ENCODE peak calls at places on chromosomes 12 and 14, in six cellular contexts. One of them, this sample, is unnamed.

GRCh38 chr12:18706798-18707197 is 31.0 kb downstream of the PLCZ1 start:
- DNase-seq in cardiac muscle cell: peak
- DNase-seq in A549: no peak
- DNase-seq in stomach: no peak
- DNase-seq in psoas muscle: no peak
- DNase-seq in brain microvascular endothelial cell: no peak
- DNase-seq in this sample: no peak

GRCh38 chr12:50089730-50090129 is 4.6 kb downstream of the SMARCD1 start:
- DNase-seq in cardiac muscle cell: no peak
- DNase-seq in A549: no peak
- DNase-seq in stomach: no peak
- DNase-seq in psoas muscle: no peak
- DNase-seq in brain microvascular endothelial cell: no peak
- DNase-seq in this sample: no peak

GRCh38 chr14:33404054-33404453 is 465.4 kb downstream of the NPAS3 start:
- DNase-seq in cardiac muscle cell: peak
- DNase-seq in A549: no peak
- DNase-seq in stomach: no peak
- DNase-seq in psoas muscle: no peak
- DNase-seq in brain microvascular endothelial cell: peak
- DNase-seq in this sample: peak

GRCh38 chr14:80636071-80636470 is 305.5 kb downstream of the CEP128 start:
- DNase-seq in cardiac muscle cell: peak
- DNase-seq in A549: no peak
- DNase-seq in stomach: no peak
- DNase-seq in psoas muscle: no peak
- DNase-seq in brain microvascular endothelial cell: peak
- DNase-seq in this sample: no peak

GRCh38 chr14:77105554-77105953 is 7.5 kb downstream of the CIPC start:
- DNase-seq in cardiac muscle cell: no peak
- DNase-seq in A549: no peak
- DNase-seq in stomach: no peak
- DNase-seq in psoas muscle: no peak
- DNase-seq in brain microvascular endothelial cell: no peak
- DNase-seq in this sample: no peak

GRCh38 chr12:118103601-118104382 is at the start of gene VSIG10:
- DNase-seq in cardiac muscle cell: peak
- DNase-seq in A549: peak
- DNase-seq in stomach: peak
- DNase-seq in psoas muscle: peak
- DNase-seq in brain microvascular endothelial cell: no peak
- DNase-seq in this sample: peak

GRCh38 chr12:9163392-9163791 is 44.8 kb downstream of the PZP start:
- DNase-seq in cardiac muscle cell: no peak
- DNase-seq in A549: no peak
- DNase-seq in stomach: no peak
- DNase-seq in psoas muscle: no peak
- DNase-seq in brain microvascular endothelial cell: no peak
- DNase-seq in this sample: no peak

GRCh38 chr12:45688188-45688587 is 41.3 kb upstream of the ARID2 start:
- DNase-seq in cardiac muscle cell: no peak
- DNase-seq in A549: no peak
- DNase-seq in stomach: no peak
- DNase-seq in psoas muscle: no peak
- DNase-seq in brain microvascular endothelial cell: no peak
- DNase-seq in this sample: no peak

GRCh38 chr14:61145903-61146411 is 135.2 kb downstream of the TMEM30B start:
- DNase-seq in cardiac muscle cell: peak
- DNase-seq in A549: no peak
- DNase-seq in stomach: no peak
- DNase-seq in psoas muscle: no peak
- DNase-seq in brain microvascular endothelial cell: peak
- DNase-seq in this sample: no peak

GRCh38 chr14:94602722-94603121 is 9.5 kb upstream of the SERPINA3 start:
- DNase-seq in cardiac muscle cell: no peak
- DNase-seq in A549: no peak
- DNase-seq in stomach: no peak
- DNase-seq in psoas muscle: no peak
- DNase-seq in brain microvascular endothelial cell: no peak
- DNase-seq in this sample: no peak
- H3K27ac ChIP-seq in cardiac muscle cell: no peak
- H3K27ac ChIP-seq in A549: peak
- H3K27ac ChIP-seq in stomach: peak
- H3K27ac ChIP-seq in psoas muscle: no peak
- H3K27ac ChIP-seq in brain microvascular endothelial cell: no peak
- H3K27ac ChIP-seq in this sample: peak

GRCh38 chr12:20601668-20602280 is 93.4 kb upstream of the SLCO1C1 start:
- DNase-seq in cardiac muscle cell: peak
- DNase-seq in A549: peak
- DNase-seq in stomach: no peak
- DNase-seq in psoas muscle: no peak
- DNase-seq in brain microvascular endothelial cell: no peak
- DNase-seq in this sample: peak
- H3K27ac ChIP-seq in cardiac muscle cell: no peak
- H3K27ac ChIP-seq in A549: peak
- H3K27ac ChIP-seq in stomach: peak
- H3K27ac ChIP-seq in psoas muscle: no peak
- H3K27ac ChIP-seq in brain microvascular endothelial cell: peak
- H3K27ac ChIP-seq in this sample: no peak

GRCh38 chr12:2616763-2617162 is 178.0 kb upstream of the FKBP4 start:
- DNase-seq in cardiac muscle cell: no peak
- DNase-seq in A549: no peak
- DNase-seq in stomach: no peak
- DNase-seq in psoas muscle: no peak
- DNase-seq in brain microvascular endothelial cell: no peak
- DNase-seq in this sample: no peak
- H3K27ac ChIP-seq in cardiac muscle cell: no peak
- H3K27ac ChIP-seq in A549: no peak
- H3K27ac ChIP-seq in stomach: no peak
- H3K27ac ChIP-seq in psoas muscle: no peak
- H3K27ac ChIP-seq in brain microvascular endothelial cell: no peak
- H3K27ac ChIP-seq in this sample: no peak

GRCh38 chr12:125097427-125097826 is 32.2 kb downstream of the AACS start:
- DNase-seq in cardiac muscle cell: no peak
- DNase-seq in A549: no peak
- DNase-seq in stomach: no peak
- DNase-seq in psoas muscle: no peak
- DNase-seq in brain microvascular endothelial cell: no peak
- DNase-seq in this sample: no peak

GRCh38 chr12:125096894-125097293 is 31.7 kb downstream of the AACS start:
- DNase-seq in cardiac muscle cell: no peak
- DNase-seq in A549: no peak
- DNase-seq in stomach: no peak
- DNase-seq in psoas muscle: no peak
- DNase-seq in brain microvascular endothelial cell: no peak
- DNase-seq in this sample: no peak

GRCh38 chr12:125098676-125099406 is 33.6 kb downstream of the AACS start:
- DNase-seq in cardiac muscle cell: no peak
- DNase-seq in A549: no peak
- DNase-seq in stomach: no peak
- DNase-seq in psoas muscle: no peak
- DNase-seq in brain microvascular endothelial cell: no peak
- DNase-seq in this sample: no peak

GRCh38 chr12:125099407-125099779 is 34.2 kb downstream of the AACS start:
- DNase-seq in cardiac muscle cell: no peak
- DNase-seq in A549: no peak
- DNase-seq in stomach: no peak
- DNase-seq in psoas muscle: no peak
- DNase-seq in brain microvascular endothelial cell: no peak
- DNase-seq in this sample: no peak

DNA sequence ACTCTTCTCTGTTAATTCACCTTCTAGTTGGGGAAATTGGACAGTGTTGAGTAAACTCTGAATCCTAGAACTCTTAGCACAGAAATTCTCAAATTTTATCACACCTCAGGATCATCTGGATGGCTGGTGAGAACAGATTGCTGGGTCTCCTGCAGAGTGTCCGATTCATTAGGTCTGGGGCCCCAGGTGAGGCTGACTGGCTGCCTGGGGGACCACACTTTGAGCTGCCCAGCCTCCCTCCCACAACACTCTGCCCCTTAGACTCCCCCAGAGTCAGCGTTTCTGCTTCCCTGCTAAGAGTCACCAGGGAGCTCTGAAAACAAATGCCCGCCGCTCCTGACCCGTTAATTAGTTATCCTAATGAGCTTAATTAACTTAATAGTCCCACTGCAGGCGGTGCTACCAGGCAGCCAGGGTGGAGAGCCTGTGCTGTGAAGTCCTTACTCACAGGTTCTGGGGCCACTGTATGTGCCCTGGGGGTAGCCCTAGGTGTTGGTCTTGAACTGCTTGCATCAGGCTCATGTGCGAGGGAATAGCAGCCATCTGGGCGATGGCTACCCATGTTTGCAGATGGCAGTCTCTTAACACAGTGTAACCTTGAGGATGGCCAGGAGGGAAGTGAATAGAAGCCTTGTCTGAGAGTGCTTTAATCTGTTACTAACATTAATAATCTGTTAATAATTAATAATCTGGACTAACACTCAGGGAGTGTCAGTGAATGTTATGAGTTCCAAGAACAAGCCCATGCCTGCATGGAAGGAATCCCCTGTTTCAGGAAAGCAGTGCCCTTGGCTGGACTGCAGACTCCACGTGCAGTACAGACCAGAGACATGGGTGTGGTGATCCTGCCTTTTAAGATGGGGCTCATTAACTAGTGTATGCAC is 35.6 kb downstream of the AACS start:
- DNase-seq in cardiac muscle cell: no peak
- DNase-seq in A549: peak
- DNase-seq in stomach: no peak
- DNase-seq in psoas muscle: no peak
- DNase-seq in brain microvascular endothelial cell: no peak
- DNase-seq in this sample: no peak
- H3K27ac ChIP-seq in cardiac muscle cell: no peak
- H3K27ac ChIP-seq in A549: peak
- H3K27ac ChIP-seq in stomach: no peak
- H3K27ac ChIP-seq in psoas muscle: no peak
- H3K27ac ChIP-seq in brain microvascular endothelial cell: no peak
- H3K27ac ChIP-seq in this sample: peak

GRCh38 chr12:122508163-122508562 is 7.4 kb upstream of the ZCCHC8 start:
- DNase-seq in cardiac muscle cell: no peak
- DNase-seq in A549: no peak
- DNase-seq in stomach: no peak
- DNase-seq in psoas muscle: no peak
- DNase-seq in brain microvascular endothelial cell: no peak
- DNase-seq in this sample: no peak
- H3K27ac ChIP-seq in cardiac muscle cell: no peak
- H3K27ac ChIP-seq in A549: no peak
- H3K27ac ChIP-seq in stomach: no peak
- H3K27ac ChIP-seq in psoas muscle: no peak
- H3K27ac ChIP-seq in brain microvascular endothelial cell: no peak
- H3K27ac ChIP-seq in this sample: no peak

DNA sequence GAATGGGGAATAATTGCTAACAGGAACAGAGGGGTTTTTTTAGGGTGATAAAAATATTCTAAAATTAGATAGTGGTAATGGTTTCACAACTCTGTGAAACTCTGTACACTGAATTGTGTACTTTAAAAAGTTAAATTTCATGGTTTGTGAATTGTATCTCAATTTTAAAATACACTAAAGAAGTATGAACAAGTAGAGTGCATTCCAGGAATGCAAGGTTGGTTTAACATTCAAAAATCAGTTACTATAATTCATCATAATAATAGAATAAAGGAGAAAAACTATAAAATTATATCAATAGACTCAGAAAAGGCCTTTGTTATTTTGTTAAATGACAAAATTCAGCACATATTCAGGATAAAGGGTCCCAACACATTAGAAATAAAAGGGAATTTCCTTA is 11.1 kb upstream of the BATF start:
- DNase-seq in cardiac muscle cell: no peak
- DNase-seq in A549: no peak
- DNase-seq in stomach: no peak
- DNase-seq in psoas muscle: no peak
- DNase-seq in brain microvascular endothelial cell: no peak
- DNase-seq in this sample: no peak
- H3K27ac ChIP-seq in cardiac muscle cell: no peak
- H3K27ac ChIP-seq in A549: no peak
- H3K27ac ChIP-seq in stomach: no peak
- H3K27ac ChIP-seq in psoas muscle: no peak
- H3K27ac ChIP-seq in brain microvascular endothelial cell: no peak
- H3K27ac ChIP-seq in this sample: no peak

DNA sequence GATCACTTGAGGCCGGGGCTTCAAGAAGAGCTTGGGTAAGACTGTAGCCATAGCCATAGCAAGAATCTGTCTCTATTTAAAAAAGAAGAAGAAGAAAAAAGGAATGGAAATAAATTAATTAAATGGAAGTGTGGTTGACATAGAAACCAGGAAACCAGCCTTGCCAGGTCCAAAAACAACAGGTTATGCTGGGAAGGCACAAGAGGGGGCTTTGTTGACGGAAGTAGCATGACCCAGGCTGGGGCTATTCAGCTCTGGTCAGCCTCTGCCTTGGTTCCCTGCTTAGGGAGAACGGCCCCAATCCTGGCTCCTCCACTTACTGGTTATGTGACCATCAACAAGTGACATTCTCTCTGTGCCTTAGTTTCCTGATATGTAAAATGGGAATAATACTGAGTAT is 14.4 kb upstream of the GPR68 start:
- DNase-seq in cardiac muscle cell: no peak
- DNase-seq in A549: no peak
- DNase-seq in stomach: no peak
- DNase-seq in psoas muscle: no peak
- DNase-seq in brain microvascular endothelial cell: no peak
- DNase-seq in this sample: no peak
- H3K27ac ChIP-seq in cardiac muscle cell: no peak
- H3K27ac ChIP-seq in A549: no peak
- H3K27ac ChIP-seq in stomach: peak
- H3K27ac ChIP-seq in psoas muscle: no peak
- H3K27ac ChIP-seq in brain microvascular endothelial cell: no peak
- H3K27ac ChIP-seq in this sample: peak

DNA sequence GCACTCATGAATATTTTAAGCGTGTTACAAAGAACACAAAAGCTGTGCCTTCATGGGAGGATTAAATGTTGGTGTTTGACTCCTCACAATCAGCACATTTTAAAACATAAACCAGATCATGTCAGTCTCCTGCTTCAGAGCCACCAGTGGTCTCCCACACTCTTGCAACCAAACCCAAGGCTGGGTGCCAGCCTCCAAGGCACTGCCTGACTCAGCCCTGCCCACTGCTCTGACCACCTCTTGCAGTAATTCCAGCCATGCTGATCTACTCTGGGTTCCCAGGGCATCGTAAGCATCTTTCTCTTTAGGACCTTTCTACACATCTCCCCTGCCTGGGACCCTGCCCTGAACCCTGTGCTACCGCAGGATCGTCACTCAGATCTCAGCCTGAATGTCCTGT is 449.6 kb downstream of the RAD51B start:
- DNase-seq in cardiac muscle cell: no peak
- DNase-seq in A549: no peak
- DNase-seq in stomach: no peak
- DNase-seq in psoas muscle: no peak
- DNase-seq in brain microvascular endothelial cell: no peak
- DNase-seq in this sample: no peak
- H3K27ac ChIP-seq in cardiac muscle cell: no peak
- H3K27ac ChIP-seq in A549: no peak
- H3K27ac ChIP-seq in stomach: peak
- H3K27ac ChIP-seq in psoas muscle: no peak
- H3K27ac ChIP-seq in brain microvascular endothelial cell: no peak
- H3K27ac ChIP-seq in this sample: no peak

GRCh38 chr12:108814462-108815211 is 42.7 kb downstream of the SSH1 start:
- DNase-seq in cardiac muscle cell: no peak
- DNase-seq in A549: no peak
- DNase-seq in stomach: no peak
- DNase-seq in psoas muscle: no peak
- DNase-seq in brain microvascular endothelial cell: no peak
- DNase-seq in this sample: peak
- H3K27ac ChIP-seq in cardiac muscle cell: no peak
- H3K27ac ChIP-seq in A549: no peak
- H3K27ac ChIP-seq in stomach: peak
- H3K27ac ChIP-seq in psoas muscle: peak
- H3K27ac ChIP-seq in brain microvascular endothelial cell: no peak
- H3K27ac ChIP-seq in this sample: peak